ENCODE peak calls at places on chromosome 2, in four cellular contexts. O, Q, K and H are unnamed samples.

GRCh38 chr2:70417011-70417410 is 115.1 kb upstream of the FAM136A start:
- DNase-seq in Q (no peak), O (no peak), K (no peak), H (no peak)

GRCh38 chr2:61710711-61711110 is 143.1 kb downstream of the FAM161A start:
- DNase-seq in Q (no peak), O (no peak), K (no peak), H (no peak)

GRCh38 chr2:30931841-30932407 is 124.7 kb upstream of the CAPN13 start:
- DNase-seq in Q (no peak), K (no peak), O (no peak), H (no peak)

GRCh38 chr2:62304429-62305417 is 108.8 kb downstream of the B3GNT2 start:
- DNase-seq in K (peak; percentile 63), Q (peak; percentile 100), O (peak; percentile 27), H (no peak)

GRCh38 chr2:239058746-239059145 is 210.9 kb downstream of the TWIST2 start:
- DNase-seq in O (no peak), K (no peak), Q (peak; percentile 20), H (no peak)

GRCh38 chr2:20065885-20066602 is 14.6 kb upstream of the LAPTM4A start:
- DNase-seq in Q (peak; percentile 27), O (no peak), K (peak; percentile 50), H (peak; percentile 67)

GRCh38 chr2:149715005-149715592 is 127.5 kb upstream of the MMADHC start:
- DNase-seq in K (no peak), O (peak; percentile 56), Q (peak; percentile 36), H (no peak)

GRCh38 chr2:113769555-113769954 is 13.1 kb upstream of the SLC35F5 start:
- DNase-seq in O (no peak), K (no peak), Q (no peak), H (no peak)

GRCh38 chr2:43043471-43043870 is 182.9 kb downstream of the ZFP36L2 start:
- DNase-seq in O (no peak), K (no peak), Q (no peak), H (no peak)

GRCh38 chr2:45610281-45611019 is 617 bp downstream of the SRBD1 start:
- DNase-seq in O (peak; percentile 57), K (peak; percentile 43), Q (peak; percentile 69), H (no peak)

GRCh38 chr2:7620255-7620654 is 703.0 kb downstream of the RNF144A start:
- DNase-seq in O (no peak), Q (no peak), K (no peak), H (no peak)

GRCh38 chr2:238669581-238670340 is 178.1 kb upstream of the TWIST2 start:
- DNase-seq in K (no peak), Q (no peak), O (no peak), H (no peak)

GRCh38 chr2:119730598-119731278 is 29.0 kb upstream of the PTPN4 start:
- DNase-seq in Q (peak; percentile 16), K (no peak), O (no peak), H (no peak)

GRCh38 chr2:160411167-160411566 is 82.4 kb downstream of the RBMS1 start:
- DNase-seq in O (no peak), Q (peak; percentile 78), K (no peak), H (no peak)

GRCh38 chr2:237615631-237616249 is 11.6 kb upstream of the LRRFIP1 start:
- DNase-seq in K (no peak), Q (no peak), O (no peak), H (no peak)

GRCh38 chr2:237613679-237614078 is 13.7 kb upstream of the LRRFIP1 start:
- DNase-seq in K (no peak), Q (no peak), O (no peak), H (no peak)

GRCh38 chr2:237616373-237617304 is 10.7 kb upstream of the LRRFIP1 start:
- DNase-seq in K (no peak), O (peak; percentile 69), Q (no peak), H (no peak)

GRCh38 chr2:237612527-237613357 is 14.6 kb upstream of the LRRFIP1 start:
- DNase-seq in K (no peak), Q (no peak), O (no peak), H (no peak)

DNA sequence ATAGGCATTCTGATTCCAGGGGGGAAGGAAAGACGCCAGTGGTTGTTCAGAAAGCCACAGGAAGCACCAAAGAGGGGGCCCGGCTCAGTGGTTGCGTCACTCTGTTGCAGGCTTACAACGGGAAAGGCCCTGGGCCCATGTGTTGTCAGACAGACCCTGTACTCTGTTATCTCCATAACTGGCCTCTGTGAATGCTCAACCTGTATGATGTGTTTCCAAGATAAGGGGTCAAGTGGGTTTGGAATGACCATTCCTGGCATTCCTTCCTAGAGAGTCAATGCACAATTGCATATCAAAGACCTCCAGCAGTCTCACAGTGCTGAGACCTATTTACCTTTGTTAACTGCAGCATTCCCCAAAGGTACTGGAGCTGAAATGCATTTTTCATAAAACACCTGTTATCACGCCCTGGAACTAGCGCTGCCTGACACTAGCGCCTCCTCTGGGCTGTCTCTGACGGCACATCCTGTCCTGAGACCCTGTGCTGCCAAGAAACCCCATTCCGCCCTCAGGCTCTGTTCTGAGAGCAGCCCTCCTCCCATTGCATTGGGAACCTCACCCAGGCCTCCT is 13.2 kb upstream of the LRRFIP1 start:
- DNase-seq in O (no peak), Q (peak; percentile 82), K (no peak), H (no peak)
- TF ChIP-seq CTCF in O (no peak), Q (peak; percentile 22), K (no peak), H (peak; percentile 33)

DNA sequence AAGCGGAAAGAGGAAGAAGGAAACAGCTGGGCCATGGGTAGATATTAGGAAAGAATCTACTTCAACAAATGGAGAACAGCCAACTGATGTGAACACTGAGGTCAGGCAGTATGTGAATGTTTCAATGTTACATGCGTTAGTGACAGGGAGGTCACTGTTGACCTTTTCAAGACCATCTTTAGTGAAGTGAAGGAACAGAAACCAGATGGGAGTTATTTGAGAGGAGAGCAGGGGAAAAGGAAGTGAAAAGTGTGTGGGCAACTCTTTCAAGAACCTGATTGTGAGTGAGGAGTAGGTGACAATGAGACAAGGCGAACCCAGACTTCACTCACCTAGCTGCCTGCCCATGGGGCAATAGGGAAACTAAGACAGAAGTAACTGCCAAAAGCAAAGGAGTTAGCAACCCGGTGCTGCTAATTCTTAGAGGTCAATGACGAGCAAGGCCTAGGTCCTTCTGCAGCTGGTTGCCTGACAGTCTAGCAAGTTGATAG is 67.0 kb downstream of the SP3 start:
- DNase-seq in Q (peak; percentile 54), O (no peak), K (no peak), H (no peak)
- H3K4me3 ChIP-seq in Q (no peak overlapping the region), O (no peak overlapping the region), K (no peak overlapping the region), H (no peak overlapping the region)

GRCh38 chr2:12169060-12169406 is 422.6 kb downstream of the LPIN1 start:
- DNase-seq in K (peak; percentile 62), Q (peak; percentile 79), O (no peak), H (peak; percentile 76)

GRCh38 chr2:12169721-12170120 is 423.3 kb downstream of the LPIN1 start:
- DNase-seq in K (peak; percentile 61), O (no peak), Q (peak; percentile 12), H (peak; percentile 52)

GRCh38 chr2:12168354-12169059 is 422.1 kb downstream of the LPIN1 start:
- DNase-seq in Q (no peak), O (no peak), K (no peak), H (no peak)

GRCh38 chr2:12170151-12170550 is 423.7 kb downstream of the LPIN1 start:
- DNase-seq in O (no peak), Q (no peak), K (no peak), H (no peak)

GRCh38 chr2:12167525-12168317 is 421.3 kb downstream of the LPIN1 start:
- DNase-seq in O (no peak), K (no peak), Q (peak; percentile 50), H (no peak)
- TF ChIP-seq CTCF in O (no peak), K (no peak), Q (peak; percentile 36), H (no peak)

DNA sequence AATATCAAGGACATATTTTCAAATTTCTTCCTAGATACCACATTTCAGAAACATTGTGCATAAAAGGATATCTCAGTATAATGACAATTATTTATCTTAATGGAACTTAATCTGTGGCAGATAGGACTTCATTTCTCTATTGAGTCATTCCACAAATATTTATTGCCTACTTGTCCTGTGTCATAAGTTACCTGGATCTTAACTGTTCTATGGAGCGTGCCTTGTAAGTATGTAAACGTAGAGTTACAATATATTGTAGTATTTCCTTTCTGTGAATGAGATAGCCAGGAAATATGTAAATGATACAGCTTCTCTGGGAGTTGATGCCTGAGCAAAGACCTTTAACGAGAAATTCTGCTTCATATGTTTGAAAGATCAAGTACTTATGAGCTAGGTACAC is 2.5 kb downstream of the AGFG1 start:
- DNase-seq in K (no peak), O (no peak), Q (no peak), H (no peak)
- H3K4me3 ChIP-seq in K (no peak overlapping the region), O (no peak overlapping the region), Q (no peak overlapping the region), H (no peak overlapping the region)